ENCODE peak calls at places on chromosomes 13 and 19, in four cellular contexts. H is fibroblast of lung; P is ascending aorta; B is CD8-positive, alpha-beta T cell. J is an unnamed sample. For H3K4me1, the result is how much of the 10 kb centered on the place peaks cover.

GRCh38 chr13:60044321-60044720 is 119.4 kb downstream of the DIAPH3 start:
- DNase-seq in H (no peak), P (no peak), B (no peak), J (no peak)

GRCh38 chr19:33055718-33056117 is 9.0 kb downstream of the RHPN2 start:
- DNase-seq in H (peak), P (no peak), B (no peak), J (no peak)

GRCh38 chr19:35140898-35141626 is 2.0 kb upstream of the FXYD7 start:
- DNase-seq in H (peak), P (peak), B (peak), J (peak)

GRCh38 chr19:33640773-33641172 is 19.0 kb downstream of the CHST8 start:
- DNase-seq in H (no peak), P (peak), B (no peak), J (no peak)

GRCh38 chr19:21439372-21439771 is 42.4 kb downstream of the ZNF493 start:
- DNase-seq in H (no peak), P (no peak), B (no peak), J (no peak)

GRCh38 chr13:65133094-65133493 is 2097.0 kb downstream of the PCDH9 start:
- DNase-seq in H (no peak), P (no peak), B (no peak), J (no peak)

GRCh38 chr13:85419611-85420010 is 379.6 kb downstream of the SLITRK6 start:
- DNase-seq in H (no peak), P (no peak), B (no peak), J (no peak)

GRCh38 chr13:52848455-52849190 is at the start of gene PCDH8:
- DNase-seq in H (no peak), P (no peak), B (no peak), J (no peak)

GRCh38 chr19:30498707-30499106 is 126.5 kb downstream of the ZNF536 start:
- DNase-seq in H (no peak), P (no peak), B (no peak), J (no peak)

GRCh38 chr19:6233051-6233826 is 46.5 kb downstream of the MLLT1 start:
- DNase-seq in H (peak), P (no peak), B (no peak), J (no peak)

GRCh38 chr19:5967994-5968430 is 9.9 kb downstream of the RANBP3 start:
- DNase-seq in H (peak), P (no peak), B (peak), J (peak)

GRCh38 chr19:42473686-42474085 is 30.9 kb upstream of the CXCL17 start:
- DNase-seq in H (no peak), P (no peak), B (no peak), J (no peak)

GRCh38 chr19:55117636-55118391 is at the start of gene PPP1R12C:
- DNase-seq in H (peak), P (peak), B (peak), J (peak)

GRCh38 chr19:55116232-55117062 is 990 bp downstream of the PPP1R12C start:
- DNase-seq in H (peak), P (peak), B (peak), J (peak)

GRCh38 chr19:55115446-55116065 is 1.9 kb downstream of the PPP1R12C start:
- DNase-seq in H (peak), P (no peak), B (no peak), J (no peak)

GRCh38 chr19:55118401-55118991 is 1.1 kb upstream of the PPP1R12C start:
- DNase-seq in H (no peak), P (peak), B (no peak), J (no peak)

GRCh38 chr19:55117063-55117635 is 288 bp downstream of the PPP1R12C start:
- DNase-seq in H (no peak), P (no peak), B (peak), J (no peak)
- H3K4me1 ChIP-seq in H (under half), P (under half), B (under half), J (under half)

GRCh38 chr13:74035881-74036280 is 98.3 kb downstream of the KLF12 start:
- DNase-seq in H (no peak), P (no peak), B (no peak), J (no peak)
- H3K4me3 ChIP-seq in H (no peak), P (no peak), B (no peak), J (no peak)

GRCh38 chr19:16144216-16144581 is 714 bp downstream of the HSH2D start:
- DNase-seq in H (no peak), P (no peak), B (no peak), J (no peak)
- H3K27ac ChIP-seq in H (no peak), P (no peak), B (peak), J (peak)

GRCh38 chr19:45900661-45901431 is 1.6 kb downstream of the MYPOP start:
- DNase-seq in H (no peak), P (no peak), B (no peak), J (no peak)

GRCh38 chr19:45899253-45899652 is 3.2 kb downstream of the MYPOP start:
- DNase-seq in H (no peak), P (no peak), B (no peak), J (no peak)

GRCh38 chr19:45901912-45902650 is at the start of gene MYPOP:
- DNase-seq in H (no peak), P (no peak), B (no peak), J (no peak)

GRCh38 chr19:45901432-45901903 is 945 bp downstream of the MYPOP start:
- DNase-seq in H (peak), P (peak), B (no peak), J (no peak)

DNA sequence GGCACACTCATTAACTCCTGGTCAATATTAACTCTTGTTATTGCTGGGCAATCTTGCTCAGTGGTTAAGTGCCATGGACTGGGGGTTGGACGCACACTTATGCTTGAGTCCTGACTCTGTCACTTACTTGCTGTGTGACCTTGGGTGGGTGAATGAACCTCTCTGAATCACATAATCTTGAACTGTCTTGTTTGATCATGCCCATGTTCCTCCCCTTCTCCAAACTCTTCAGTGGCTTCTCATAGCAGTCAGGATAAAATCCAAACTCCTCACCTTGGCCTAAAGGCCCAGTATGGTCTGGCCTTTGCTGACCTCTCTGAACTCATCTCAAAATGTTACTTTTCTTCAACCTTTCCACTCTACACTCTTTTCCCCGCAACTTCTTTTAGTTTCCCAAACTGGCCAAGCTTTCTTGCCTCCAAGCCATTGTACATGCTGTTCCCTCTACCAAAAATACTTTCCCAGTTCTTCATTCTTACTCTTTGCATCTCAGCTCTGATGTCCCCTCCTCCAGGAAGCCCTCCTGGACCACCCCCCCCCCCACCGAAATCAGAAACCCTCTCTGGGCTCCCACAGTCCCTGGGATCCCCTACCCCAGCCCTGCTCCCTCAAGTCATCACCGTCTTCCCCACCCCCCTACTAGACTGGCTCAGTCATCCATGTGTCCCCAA is 2.4 kb downstream of the MYPOP start:
- DNase-seq in H (no peak), P (no peak), B (no peak), J (no peak)
- H3K4me1 ChIP-seq in H (under half), P (under half), B (under half), J (under half)

DNA sequence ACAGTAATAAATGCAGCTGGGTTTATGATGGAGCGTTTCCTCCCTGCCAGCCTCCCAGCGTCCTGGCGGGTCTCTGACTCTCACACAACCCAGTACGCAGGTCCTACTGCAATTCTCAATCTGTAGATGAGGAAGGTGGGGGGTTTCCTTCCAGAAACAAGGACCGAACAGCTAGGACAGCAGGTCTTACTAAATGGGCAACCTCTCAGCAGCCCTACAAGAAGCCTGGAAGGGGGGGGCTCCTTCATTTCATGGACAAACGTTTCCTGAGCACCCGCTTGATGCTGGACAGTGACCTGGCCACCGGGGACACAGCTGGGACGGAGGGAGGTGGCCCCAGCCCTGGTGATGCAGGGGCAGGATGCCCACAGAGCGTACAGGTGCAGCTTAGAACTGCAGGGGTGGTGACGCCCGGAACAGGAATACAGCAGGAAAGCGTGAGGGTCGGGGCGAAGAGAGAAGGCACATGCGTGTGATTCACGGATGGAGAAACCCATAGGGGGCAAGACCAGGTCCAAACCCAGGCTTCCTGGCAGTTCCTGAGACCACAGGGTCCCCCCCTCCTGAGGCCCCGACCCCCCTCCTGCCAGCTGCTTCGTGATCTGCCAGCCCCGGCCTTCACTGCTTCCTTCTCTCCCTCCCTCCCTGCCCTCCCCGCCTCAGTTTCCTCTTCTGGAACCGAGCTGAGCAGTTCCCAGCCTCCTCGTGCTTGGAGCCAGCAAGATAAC is 732 bp upstream of the C2CD4C start:
- DNase-seq in H (no peak), P (peak), B (no peak), J (no peak)
- H3K4me3 ChIP-seq in H (no peak), P (peak), B (peak), J (peak)

DNA sequence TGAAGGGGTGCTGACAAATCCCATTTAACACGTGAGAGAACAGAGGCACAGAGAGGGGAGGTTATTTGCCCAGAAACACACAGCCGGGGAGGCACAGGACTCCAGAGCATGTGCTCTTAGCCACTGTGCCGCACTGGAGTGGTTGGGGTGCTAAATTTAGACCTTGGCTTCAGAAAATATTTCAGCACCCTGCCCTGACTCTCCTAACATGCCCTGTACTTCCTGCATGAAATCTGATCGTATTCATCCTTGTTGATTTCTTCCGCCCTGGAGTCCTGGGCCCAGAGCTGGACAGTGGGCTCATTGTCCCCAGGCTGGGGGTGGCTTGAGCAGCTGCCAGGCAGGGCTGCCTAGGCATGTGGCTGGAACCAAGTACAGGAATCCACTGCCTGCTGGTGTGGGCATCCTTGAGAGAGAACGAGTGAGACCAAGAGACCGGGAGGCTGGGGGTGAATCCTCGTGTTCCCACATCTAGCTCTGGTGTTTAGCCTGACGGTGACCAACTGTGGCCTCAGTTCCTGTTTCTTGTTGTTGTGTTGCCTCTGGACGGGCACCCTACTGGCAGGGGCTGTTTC is 5.3 kb downstream of the SLC27A1 start:
- DNase-seq in H (peak), P (no peak), B (no peak), J (no peak)
- H3K27ac ChIP-seq in H (no peak), P (peak), B (no peak), J (no peak)

GRCh38 chr19:2253106-2254051 is 2.8 kb downstream of the JSRP1 start:
- DNase-seq in H (no peak), P (no peak), B (peak), J (no peak)

GRCh38 chr19:2255982-2256685 is at the start of gene JSRP1:
- DNase-seq in H (no peak), P (no peak), B (no peak), J (no peak)

GRCh38 chr19:2254052-2254872 is 2.0 kb downstream of the JSRP1 start:
- DNase-seq in H (peak), P (no peak), B (no peak), J (no peak)

GRCh38 chr19:2252481-2253105 is 3.5 kb downstream of the AMH start:
- DNase-seq in H (no peak), P (no peak), B (no peak), J (no peak)

DNA sequence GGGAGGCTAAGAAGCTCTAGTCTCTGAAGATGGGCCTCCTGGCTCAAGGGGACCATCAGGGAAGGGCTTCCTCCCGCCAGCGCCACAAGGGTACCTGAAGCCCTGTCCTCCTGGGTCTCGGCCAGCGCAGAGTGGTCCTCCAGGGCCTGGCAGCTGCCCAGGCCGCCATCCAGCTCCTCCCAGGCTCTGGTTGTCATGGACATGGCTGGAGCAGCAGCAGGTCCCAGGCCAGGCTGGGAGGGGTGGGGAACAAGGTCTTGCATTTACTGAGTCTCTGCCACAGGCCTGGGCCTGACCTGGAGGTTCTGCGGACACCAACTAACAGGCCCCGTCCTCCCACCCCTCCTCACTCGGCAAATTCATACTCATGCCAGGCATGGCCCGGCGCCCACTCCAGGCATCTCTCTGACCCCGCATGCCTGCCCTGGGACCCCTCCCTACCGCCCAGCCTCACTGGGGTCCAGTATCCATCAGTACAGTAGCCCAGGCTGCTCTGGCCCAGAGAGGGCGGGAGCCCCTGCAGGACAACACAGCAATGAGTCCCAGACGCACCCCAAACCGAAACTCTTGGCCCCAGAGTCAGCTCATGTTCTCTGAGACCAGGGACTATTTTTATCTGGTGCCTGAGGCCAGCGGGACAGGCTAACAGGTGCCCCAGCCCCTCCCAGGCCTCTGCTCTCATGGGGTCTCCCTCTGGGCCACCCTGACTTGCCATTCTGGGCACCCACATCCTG is 938 bp downstream of the JSRP1 start:
- DNase-seq in H (no peak), P (no peak), B (no peak), J (no peak)
- H3K4me1 ChIP-seq in H (under half), P (under half), B (half or more), J (half or more)

DNA sequence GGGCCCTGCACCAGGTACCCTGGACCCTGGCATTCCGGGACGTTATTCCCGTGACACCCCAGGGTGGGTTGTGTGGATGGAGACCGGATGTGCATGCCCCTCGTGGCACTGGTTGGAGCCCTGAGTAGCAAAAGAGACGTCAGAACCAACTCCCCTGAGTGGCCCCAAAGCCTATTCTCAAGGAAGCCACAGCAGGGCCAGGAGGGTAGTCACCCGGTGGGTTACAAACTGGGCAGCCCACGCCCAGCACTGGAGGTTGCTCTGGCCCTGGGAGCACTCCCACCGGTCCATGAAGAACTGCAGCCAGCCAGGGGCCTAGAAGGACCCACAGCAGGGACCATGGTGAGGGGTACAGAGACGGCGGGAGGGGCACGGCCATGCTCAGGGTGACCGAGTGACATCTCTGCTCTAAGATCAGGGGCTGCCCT is 7.5 kb downstream of the KLF16 start:
- DNase-seq in H (no peak), P (no peak), B (no peak), J (no peak)
- H3K4me3 ChIP-seq in H (peak), P (no peak), B (peak), J (peak)

GRCh38 chr13:44739120-44739519 is 163.0 kb upstream of the TSC22D1 start:
- DNase-seq in H (no peak), P (no peak), B (no peak), J (no peak)
- H3K27ac ChIP-seq in H (no peak), P (no peak), B (no peak), J (no peak)

GRCh38 chr13:40651866-40652587 is 14.4 kb downstream of the FOXO1 start:
- DNase-seq in H (no peak), P (no peak), B (no peak), J (no peak)
- H3K4me1 ChIP-seq in H (under half), P (under half), B (half or more), J (half or more)